ENCODE peak calls at places on chromosomes 6 and 20, in nine cellular contexts. W, E, A, O, R, T, Z, P and I are unnamed samples.

GRCh38 chr6:155314773-155315515 is 660 bp upstream of the TFB1M start:
- DNase-seq in W (no peak), E (peak; percentile 7), A (no peak), O (peak; percentile 69), R (no peak), T (peak; percentile 46), Z (peak; percentile 71), P (peak; percentile 25), I (peak; percentile 65)

GRCh38 chr6:29442670-29443184 is 3.6 kb downstream of the OR10C1 start:
- DNase-seq in W (no peak), E (no peak), A (no peak), O (no peak), R (no peak), T (no peak), Z (no peak), P (no peak), I (no peak)

GRCh38 chr6:41896280-41896679 is 1.1 kb upstream of the USP49 start:
- DNase-seq in W (no peak), E (no peak), A (no peak), O (no peak), R (no peak), T (no peak), Z (no peak), P (no peak), I (no peak)

GRCh38 chr20:37699202-37699601 is 5.4 kb downstream of the CTNNBL1 start:
- DNase-seq in W (no peak), E (no peak), A (no peak), O (no peak), R (peak; percentile 14), T (no peak), Z (no peak), P (no peak), I (no peak)

GRCh38 chr6:40997256-40997957 is 41.6 kb downstream of the UNC5CL start:
- DNase-seq in W (no peak), E (no peak), A (no peak), O (no peak), R (peak; percentile 92), T (no peak), Z (no peak), P (no peak), I (peak; percentile 90)

GRCh38 chr6:105985098-105985815 is 100.9 kb upstream of the PRDM1 start:
- DNase-seq in W (no peak), E (no peak), A (no peak), O (no peak), R (peak; percentile 18), T (no peak), Z (no peak), P (no peak), I (no peak)

GRCh38 chr6:163962627-163963117 is 548.2 kb downstream of the QKI start:
- DNase-seq in W (no peak), E (no peak), A (no peak), O (no peak), R (no peak), T (no peak), Z (no peak), P (no peak), I (no peak)

GRCh38 chr20:46088409-46089075 is 1.2 kb downstream of the NCOA5 start:
- DNase-seq in W (no peak), E (no peak), A (no peak), O (no peak), R (peak; percentile 49), T (no peak), Z (peak; percentile 39), P (no peak), I (peak; percentile 68)

GRCh38 chr6:111585241-111585968 is 20.3 kb downstream of the TRAF3IP2 start:
- DNase-seq in W (no peak), E (no peak), A (no peak), O (no peak), R (no peak), T (no peak), Z (no peak), P (no peak), I (peak; percentile 57)

GRCh38 chr6:31035862-31036497 is 25.7 kb downstream of the MUC22 start:
- DNase-seq in W (no peak), E (no peak), A (no peak), O (no peak), R (peak; percentile 13), T (no peak), Z (no peak), P (no peak), I (peak; percentile 16)

GRCh38 chr20:49542514-49542991 is 25.4 kb downstream of the PTGIS start:
- DNase-seq in W (no peak), E (no peak), A (no peak), O (no peak), R (no peak), T (no peak), Z (no peak), P (no peak), I (no peak)

GRCh38 chr6:111674413-111674812 is 68.7 kb upstream of the TRAF3IP2 start:
- DNase-seq in W (no peak), E (no peak), A (no peak), O (no peak), R (no peak), T (no peak), Z (no peak), P (no peak), I (no peak)

GRCh38 chr20:50558483-50558925 is 48.3 kb downstream of the PTPN1 start:
- DNase-seq in W (no peak), E (no peak), A (no peak), O (no peak), R (peak; percentile 50), T (peak; percentile 46), Z (no peak), P (no peak), I (peak; percentile 94)

GRCh38 chr6:155273438-155273837 is 9.6 kb downstream of the CLDN20 start:
- DNase-seq in W (no peak), E (no peak), A (no peak), O (no peak), R (peak; percentile 92), T (peak; percentile 95), Z (no peak), P (no peak), I (no peak)

GRCh38 chr6:100176321-100176950 is 182.4 kb upstream of the MCHR2 start:
- DNase-seq in W (no peak), E (no peak), A (no peak), O (no peak), R (peak; percentile 73), T (peak; percentile 18), Z (no peak), P (no peak), I (peak; percentile 70)

GRCh38 chr6:148771212-148771601 is 24.4 kb downstream of the UST start:
- DNase-seq in W (no peak), E (no peak), A (no peak), O (no peak), R (no peak), T (no peak), Z (no peak), P (no peak), I (no peak)

GRCh38 chr6:149043476-149044130 is 273.9 kb upstream of the TAB2 start:
- DNase-seq in W (no peak), E (no peak), A (no peak), O (peak; percentile 47), R (no peak), T (no peak), Z (peak; percentile 70), P (no peak), I (peak; percentile 37)